ENCODE peak calls at places on chromosomes 6 and 20, in nine cellular contexts. N is psoas muscle, L is breast epithelium, J is fibroblast of the aortic adventitia, P is astrocyte, V is ovary, B is PC-3, F is esophagus squamous epithelium, U is A549. G is an unnamed sample.

GRCh38 chr20:10754809-10755208 is 81.0 kb upstream of the JAG1 start:
- DNase-seq in B (no peak), L (no peak), U (no peak), V (no peak), F (no peak), N (no peak), J (no peak), P (no peak), G (no peak)

GRCh38 chr20:21394120-21394519 is 3.2 kb downstream of the NKX2-4 start:
- DNase-seq in L (no peak), N (no peak), U (no peak), J (no peak), B (no peak), F (no peak), P (no peak), V (no peak), G (no peak)

GRCh38 chr20:30815577-30816181 is 441.8 kb upstream of the DEFB115 start:
- DNase-seq in N (no peak), V (no peak), L (no peak), B (no peak), F (no peak), P (no peak), J (no peak), U (no peak), G (no peak)

GRCh38 chr6:41724638-41725501 is 10.5 kb downstream of the TFEB start:
- DNase-seq in B (no peak), J (no peak), V (no peak), L (no peak), N (peak; percentile 43), P (no peak), U (no peak), F (no peak), G (no peak)

GRCh38 chr6:114281496-114281895 is 61.3 kb downstream of the HS3ST5 start:
- DNase-seq in P (no peak), B (no peak), L (no peak), F (no peak), N (no peak), V (no peak), U (no peak), J (no peak), G (no peak)

GRCh38 chr6:28336284-28337024 is 506 bp upstream of the ZSCAN31 start:
- DNase-seq in N (no peak), U (no peak), L (no peak), B (peak; percentile 72), P (peak; percentile 58), J (peak; percentile 31), F (no peak), V (peak; percentile 32), G (no peak)

GRCh38 chr20:62900692-62901584 is 25.4 kb downstream of the DIDO1 start:
- DNase-seq in P (no peak), N (no peak), J (no peak), V (no peak), F (no peak), B (peak; percentile 76), U (peak; percentile 49), L (no peak), G (no peak)

GRCh38 chr20:25470045-25470444 is 62.6 kb downstream of the GINS1 start:
- DNase-seq in J (peak; percentile 34), B (peak; percentile 68), V (no peak), P (peak; percentile 2), U (peak; percentile 60), L (no peak), F (no peak), N (no peak), G (no peak)

GRCh38 chr6:118187568-118188164 is 280.6 kb downstream of the SLC35F1 start:
- DNase-seq in L (no peak), U (no peak), N (no peak), B (no peak), V (no peak), F (no peak), P (peak; percentile 86), J (peak; percentile 91), G (no peak)

GRCh38 chr20:38321959-38322598 is 18.1 kb downstream of the BPI start:
- DNase-seq in L (no peak), B (peak; percentile 75), J (peak; percentile 83), P (peak; percentile 31), N (no peak), U (peak; percentile 59), V (peak; percentile 70), F (no peak), G (peak; percentile 48)

GRCh38 chr20:8943638-8944037 is 125.2 kb upstream of the PLCB4 start:
- DNase-seq in F (no peak), B (no peak), P (no peak), U (no peak), L (no peak), J (no peak), N (no peak), V (no peak), G (no peak)

GRCh38 chr20:7285918-7286556 is 518.6 kb downstream of the BMP2 start:
- DNase-seq in U (peak; percentile 81), J (peak; percentile 96), F (no peak), B (peak; percentile 92), N (peak; percentile 75), V (peak; percentile 65), P (peak; percentile 62), L (peak; percentile 66), G (peak; percentile 70)

GRCh38 chr20:33412484-33412838 is 11.1 kb upstream of the CDK5RAP1 start:
- DNase-seq in V (no peak), B (no peak), F (no peak), U (no peak), N (no peak), P (no peak), J (no peak), L (no peak), G (no peak)

GRCh38 chr6:168016756-168017525 is 19.5 kb downstream of the KIF25 start:
- DNase-seq in B (no peak), N (no peak), U (no peak), F (no peak), L (no peak), P (peak; percentile 34), J (no peak), V (no peak), G (no peak)

GRCh38 chr6:7134999-7135735 is 27.4 kb downstream of the RREB1 start:
- DNase-seq in P (no peak), F (no peak), L (no peak), N (no peak), V (no peak), B (no peak), J (no peak), U (no peak), G (no peak)

GRCh38 chr20:313948-314347 is 11.4 kb upstream of the SOX12 start:
- DNase-seq in U (peak; percentile 54), N (no peak), P (peak; percentile 64), J (peak; percentile 37), L (no peak), B (peak; percentile 97), V (no peak), F (no peak), G (no peak)

GRCh38 chr6:3965071-3965718 is 113.7 kb downstream of the FAM217A start:
- DNase-seq in B (peak; percentile 52), U (no peak), J (no peak), L (no peak), F (no peak), P (peak; percentile 31), N (no peak), V (no peak), G (peak; percentile 10)

GRCh38 chr6:155273438-155273837 is 9.6 kb downstream of the CLDN20 start:
- DNase-seq in F (no peak), B (no peak), V (no peak), P (peak; percentile 97), L (no peak), N (no peak), J (peak; percentile 80), U (peak; percentile 29), G (no peak)

GRCh38 chr6:144408151-144408550 is 123.0 kb downstream of the UTRN start:
- DNase-seq in U (no peak), J (peak; percentile 78), L (no peak), B (no peak), V (peak; percentile 47), N (peak; percentile 57), F (no peak), P (no peak), G (no peak)

DNA sequence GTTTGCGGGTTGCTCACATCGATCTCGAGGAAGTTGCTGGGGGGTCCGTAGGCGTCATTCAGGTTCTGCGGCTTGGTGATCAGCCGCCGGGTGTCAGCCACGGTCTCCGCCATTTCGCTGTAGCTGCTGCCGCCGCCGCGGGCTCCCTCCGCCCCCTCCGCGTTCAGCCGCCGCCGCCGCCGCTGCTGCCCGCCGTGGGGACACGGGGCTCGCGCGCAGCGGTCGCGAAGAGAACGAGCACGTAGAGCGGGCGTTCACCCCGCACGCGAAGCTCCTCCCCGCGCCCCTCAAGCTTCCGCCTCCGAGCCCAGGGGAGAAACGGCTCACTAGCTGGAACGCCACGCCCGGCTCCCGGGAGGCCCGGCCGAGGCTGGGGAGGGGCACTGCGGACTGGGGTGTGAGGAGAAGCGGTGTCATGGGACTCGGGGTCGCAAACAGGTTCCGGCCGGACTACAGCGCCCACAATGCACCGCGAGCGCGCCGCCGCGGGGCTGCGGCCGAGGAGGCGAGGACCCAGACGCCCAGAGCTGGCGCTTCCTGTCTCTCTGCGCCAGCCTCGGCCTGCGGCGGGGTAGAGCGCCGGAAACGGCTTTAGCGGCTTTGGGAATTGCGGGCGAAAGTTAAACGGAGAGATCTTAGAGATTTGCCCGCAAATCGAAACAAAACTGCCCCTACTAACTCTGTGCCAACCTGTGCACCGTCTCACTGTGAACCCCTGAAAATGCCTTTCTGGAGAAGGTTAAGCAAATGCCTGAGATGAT is at the start of gene SNX3:
- DNase-seq in J (peak; percentile 95), L (peak; percentile 86), F (peak; percentile 86), U (peak; percentile 95), N (peak; percentile 98), B (peak; percentile 91), P (peak; percentile 92), V (peak; percentile 94), G (peak; percentile 90)
- TF ChIP-seq CTCF in J (peak; percentile 17), L (no peak), F (no peak), U (no peak), N (peak; percentile 16), B (no peak), P (no peak), V (no peak), G (no peak)

GRCh38 chr6:157688960-157689599 is 134.0 kb upstream of the SNX9 start:
- DNase-seq in P (no peak), V (no peak), L (no peak), J (peak; percentile 17), U (peak; percentile 18), B (peak; percentile 33), F (no peak), N (no peak), G (no peak)
- TF ChIP-seq CTCF in P (no peak), V (no peak), L (no peak), J (peak; percentile 3), U (no peak), B (no peak), F (no peak), N (peak; percentile 30), G (peak; percentile 16)

GRCh38 chr6:157158897-157159296 is 164.4 kb downstream of the TMEM242 start:
- DNase-seq in V (no peak), N (no peak), U (no peak), L (no peak), J (no peak), P (no peak), B (no peak), F (no peak), G (no peak)
- TF ChIP-seq CTCF in V (no peak), N (no peak), U (no peak), L (no peak), J (no peak), P (peak; percentile 23), B (peak; percentile 14), F (no peak), G (no peak)

DNA sequence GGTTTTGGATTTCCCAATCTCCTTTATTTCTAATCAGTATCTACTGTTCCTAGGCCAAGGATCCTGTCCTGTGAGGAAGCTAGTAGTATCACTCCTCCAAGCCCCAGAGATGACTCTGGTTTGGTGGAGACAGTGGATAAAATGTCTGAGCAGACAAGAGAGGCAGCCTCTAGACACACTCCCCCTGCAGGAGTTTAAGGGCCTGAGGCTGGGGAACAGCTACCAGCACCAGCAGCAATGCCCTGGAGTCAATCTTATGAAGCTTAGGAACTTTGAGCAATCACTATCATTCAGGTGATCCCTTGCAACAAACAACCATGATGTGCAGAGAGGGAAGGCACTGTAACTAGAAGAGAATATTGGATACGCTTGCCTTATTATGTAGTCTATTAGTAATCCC is 384.7 kb upstream of the ID4 start:
- DNase-seq in L (no peak), V (no peak), P (no peak), N (no peak), U (no peak), B (peak; percentile 30), J (no peak), F (no peak), G (no peak)
- TF ChIP-seq CTCF in L (no peak), V (no peak), P (no peak), N (no peak), U (no peak), B (peak; percentile 27), J (no peak), F (no peak), G (no peak)

G was measured in AG09319.